ENCODE peak calls at places on chromosomes 1 and 21, in five cellular contexts. D is adrenal gland, V is IMR-90, J is lower lobe of right lung, N is spleen. S is an unnamed sample. For H3K4me1, the result is how much of the 10 kb centered on the place peaks cover.

GRCh38 chr1:178521241-178521640 is 8.3 kb downstream of the TEX35 start:
- DNase-seq in D (no peak), V (no peak), J (no peak), N (peak), S (no peak)

GRCh38 chr1:117067528-117068370 is 7.6 kb downstream of the TTF2 start:
- DNase-seq in D (peak), V (peak), N (no peak), J (no peak), S (no peak)

GRCh38 chr1:17338706-17339493 is 30.9 kb downstream of the PADI4 start:
- DNase-seq in V (no peak), N (no peak), D (no peak), J (no peak), S (no peak)

GRCh38 chr1:240766831-240767230 is 154.9 kb upstream of the GREM2 start:
- DNase-seq in N (no peak), V (peak), J (no peak), D (no peak), S (no peak)

GRCh38 chr1:91123773-91124172 is 101.9 kb upstream of the ZNF644 start:
- DNase-seq in N (no peak), V (no peak), J (no peak), D (no peak), S (no peak)

GRCh38 chr21:29436143-29436542 is 137.4 kb downstream of the BACH1 start:
- DNase-seq in V (no peak), D (no peak), J (no peak), N (peak), S (no peak)

GRCh38 chr1:36329817-36330216 is 6.4 kb upstream of the EVA1B start:
- DNase-seq in N (no peak), D (no peak), V (no peak), J (no peak), S (no peak)

GRCh38 chr1:235168375-235168774 is 7.3 kb upstream of the RBM34 start:
- DNase-seq in D (no peak), N (no peak), V (no peak), J (no peak), S (no peak)

GRCh38 chr1:207494171-207494570 is 1.8 kb upstream of the CR1 start:
- DNase-seq in J (no peak), N (no peak), V (no peak), D (no peak), S (no peak)

GRCh38 chr21:43634618-43635017 is 24.7 kb downstream of the HSF2BP start:
- DNase-seq in J (no peak), N (no peak), V (peak), D (no peak), S (no peak)

GRCh38 chr1:242055921-242056320 is 57.0 kb upstream of the MAP1LC3C start:
- DNase-seq in D (no peak), V (no peak), N (no peak), J (no peak), S (no peak)

GRCh38 chr1:233673146-233673946 is 59.4 kb downstream of the KCNK1 start:
- DNase-seq in N (no peak), J (no peak), V (no peak), D (no peak), S (no peak)

GRCh38 chr21:41048636-41049035 is 119.3 kb upstream of the BACE2 start:
- DNase-seq in J (no peak), V (no peak), D (no peak), N (no peak), S (no peak)

GRCh38 chr1:225746361-225747179 is 31.1 kb upstream of the SRP9 start:
- DNase-seq in J (peak), D (peak), V (peak), N (no peak), S (no peak)

GRCh38 chr1:170010443-170010842 is 64.1 kb downstream of the KIFAP3 start:
- DNase-seq in D (no peak), V (peak), N (no peak), J (no peak), S (no peak)

GRCh38 chr1:225962440-225962975 is 21.5 kb upstream of the LEFTY2 start:
- DNase-seq in J (peak), N (peak), D (no peak), V (no peak), S (no peak)

GRCh38 chr21:44093761-44094160 is 13.4 kb upstream of the PWP2 start:
- DNase-seq in N (no peak), D (no peak), V (no peak), J (no peak), S (no peak)

GRCh38 chr1:100130552-100131077 is 2.1 kb downstream of the SASS6 start:
- DNase-seq in J (no peak), V (peak), N (no peak), D (no peak), S (no peak)

GRCh38 chr1:230043102-230043501 is 23.9 kb upstream of the GALNT2 start:
- DNase-seq in N (no peak), D (no peak), J (no peak), V (no peak), S (no peak)

GRCh38 chr1:202282596-202283283 is 59.0 kb downstream of the UBE2T start:
- DNase-seq in D (no peak), V (no peak), N (peak), J (no peak), S (no peak)

GRCh38 chr1:186722711-186723309 is 42.6 kb upstream of the PTGS2 start:
- DNase-seq in N (no peak), J (no peak), V (peak), D (no peak), S (no peak)

GRCh38 chr1:25991937-25992688 is 5.8 kb downstream of the PAFAH2 start:
- DNase-seq in V (peak), N (no peak), J (no peak), D (no peak), S (no peak)

GRCh38 chr1:2979191-2980072 is 41.8 kb upstream of the ACTRT2 start:
- DNase-seq in N (peak), V (no peak), J (peak), D (no peak), S (peak)

GRCh38 chr1:81414417-81415087 is 386.2 kb upstream of the ADGRL2 start:
- DNase-seq in N (no peak), D (peak), J (peak), V (peak), S (no peak)

GRCh38 chr1:24251501-24251900 is 64.4 kb upstream of the IFNLR1 start:
- DNase-seq in V (no peak), N (no peak), J (no peak), D (no peak), S (no peak)

GRCh38 chr1:14677291-14677690 is 78.8 kb downstream of the KAZN start:
- DNase-seq in N (no peak), J (no peak), D (no peak), V (no peak), S (no peak)

GRCh38 chr1:217010253-217010652 is 287.0 kb upstream of the ESRRG start:
- DNase-seq in D (no peak), J (no peak), V (no peak), N (no peak), S (no peak)

GRCh38 chr1:152924191-152924590 is 15.8 kb downstream of the IVL start:
- DNase-seq in J (no peak), N (no peak), V (no peak), D (no peak), S (no peak)

GRCh38 chr1:35173516-35174224 is 19.3 kb downstream of the SFPQ start:
- DNase-seq in D (no peak), N (no peak), V (no peak), J (no peak), S (no peak)

GRCh38 chr1:117573386-117574040 is 32.3 kb upstream of the TENT5C start:
- DNase-seq in N (no peak), V (peak), J (no peak), D (peak), S (no peak)

GRCh38 chr1:5565726-5566125 is 426.5 kb downstream of the NPHP4 start:
- DNase-seq in D (no peak), V (no peak), J (no peak), N (no peak), S (no peak)

GRCh38 chr1:169427081-169427611 is at the start of gene CCDC181:
- DNase-seq in N (peak), V (peak), J (peak), D (peak), S (no peak)

GRCh38 chr1:2592672-2593071 is 6.1 kb downstream of the PRXL2B start:
- DNase-seq in J (peak), D (no peak), V (no peak), N (peak), S (no peak)

GRCh38 chr1:29478879-29479278 is 242.6 kb downstream of the PTPRU start:
- DNase-seq in V (no peak), J (no peak), N (peak), D (no peak), S (no peak)

GRCh38 chr1:46152021-46152420 is 19.6 kb upstream of the PIK3R3 start:
- DNase-seq in N (no peak), D (no peak), J (no peak), V (peak), S (no peak)

GRCh38 chr1:220119043-220119512 is 25.1 kb downstream of the IARS2 start:
- DNase-seq in J (no peak), D (no peak), V (peak), N (no peak), S (no peak)

GRCh38 chr1:59169703-59170102 is 127.2 kb upstream of the FGGY start:
- DNase-seq in J (no peak), N (no peak), D (peak), V (no peak), S (no peak)

GRCh38 chr1:156368889-156369684 is at the start of gene RHBG:
- DNase-seq in D (peak), J (peak), V (peak), N (peak), S (no peak)

GRCh38 chr1:246790364-246790763 is 66.2 kb downstream of the SCCPDH start:
- DNase-seq in N (no peak), V (no peak), J (no peak), D (no peak), S (no peak)
- H3K4me1 ChIP-seq in N (under half), V (under half), J (under half), D (under half), S (under half)

GRCh38 chr1:85320371-85321131 is 44.1 kb upstream of the BCL10 start:
- DNase-seq in N (no peak), J (no peak), D (no peak), V (peak), S (no peak)
- H3K4me1 ChIP-seq in N (under half), J (under half), D (under half), V (under half), S (half or more)

GRCh38 chr1:8708259-8708658 is 109.2 kb downstream of the RERE start:
- DNase-seq in J (no peak), N (no peak), V (no peak), D (no peak), S (no peak)
- H3K4me1 ChIP-seq in J (half or more), N (half or more), V (under half), D (under half), S (under half)

DNA sequence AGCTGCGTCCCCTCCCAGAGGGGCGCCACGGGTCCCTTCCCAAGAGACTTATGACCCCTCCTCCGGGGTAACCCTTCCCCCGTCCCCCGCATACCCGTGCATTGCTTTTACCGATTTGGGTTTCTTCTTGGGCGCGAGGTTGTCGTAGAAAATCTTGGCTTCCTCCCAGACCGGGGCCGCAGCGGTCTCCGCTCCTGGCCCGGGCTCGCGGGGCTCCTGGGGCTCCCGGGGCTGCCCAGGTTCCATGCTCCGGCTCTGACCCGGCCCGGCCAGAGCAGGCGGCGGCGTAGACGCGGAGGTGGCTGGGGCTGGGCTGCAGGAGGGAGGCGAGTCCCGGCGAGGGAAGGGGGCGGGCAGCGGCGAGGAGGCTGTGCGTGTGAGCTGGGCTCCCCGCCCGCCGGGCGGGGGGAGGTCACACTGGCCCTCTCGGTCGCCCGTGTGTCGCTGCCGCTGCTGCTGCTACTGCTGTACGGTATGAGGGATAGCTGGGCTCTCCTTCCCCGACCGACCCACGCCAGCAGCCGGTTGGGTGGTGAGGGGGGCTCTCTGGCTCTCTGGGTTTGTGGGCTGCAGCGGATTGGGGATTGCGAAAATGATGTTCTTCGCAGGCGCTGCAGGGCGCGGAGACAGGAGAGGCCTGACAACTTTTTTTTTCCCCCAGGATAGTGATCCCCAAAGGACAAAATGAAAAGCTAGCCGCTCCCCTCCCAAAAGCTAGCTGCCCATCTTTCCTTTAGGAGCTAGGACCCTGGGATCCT is at the start of gene NT5C1A:
- DNase-seq in D (peak), V (no peak), N (no peak), J (no peak), S (no peak)
- H3K4me1 ChIP-seq in D (under half), V (under half), N (under half), J (under half), S (under half)

DNA sequence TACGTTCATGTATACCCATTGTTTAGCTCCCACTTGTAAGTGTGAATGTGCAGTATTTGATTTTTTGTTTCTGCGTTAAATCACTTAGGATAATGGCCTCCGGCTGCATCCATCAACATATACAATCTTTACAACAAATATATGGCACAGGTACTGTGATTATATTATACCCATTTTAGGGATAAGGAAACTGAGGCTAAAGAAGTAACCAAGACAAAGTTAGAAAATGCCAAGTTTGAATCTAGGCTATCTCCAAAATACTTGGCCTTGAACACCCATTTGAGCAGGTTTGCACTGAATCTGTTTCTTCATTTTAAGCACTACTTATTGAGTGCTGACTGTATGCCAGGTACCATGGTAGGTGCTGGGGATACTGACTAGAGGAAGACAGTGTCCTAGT is 149.6 kb downstream of the PBX1 start:
- DNase-seq in N (no peak), V (no peak), D (no peak), J (no peak), S (no peak)
- H3K4me1 ChIP-seq in N (half or more), V (under half), D (under half), J (half or more), S (under half)